ENCODE peak calls at places on chromosomes 2 and 18, in eight cellular contexts. W is fibroblast of pulmonary artery, N is kidney epithelial cell, L is endodermal cell, I is PC-9, J is left ventricle myocardium inferior, R is Peyer's patch, K is AG09309. U is an unnamed sample.

GRCh38 chr18:48222118-48222517 is 187.1 kb downstream of the ZBTB7C start:
- DNase-seq in W (peak), N (peak), L (no peak), I (peak), J (peak), R (peak), K (no peak), U (peak)

GRCh38 chr2:129334128-129334527 is 645.3 kb upstream of the RAB6C start:
- DNase-seq in W (no peak), N (no peak), L (peak), I (no peak), J (no peak), R (no peak), K (no peak), U (no peak)

GRCh38 chr2:167729911-167730310 is 517.5 kb downstream of the STK39 start:
- DNase-seq in W (no peak), N (no peak), L (no peak), I (no peak), J (no peak), R (no peak), K (no peak), U (no peak)

GRCh38 chr2:235052514-235053354 is 100.9 kb downstream of the SH3BP4 start:
- DNase-seq in W (no peak), N (no peak), L (peak), I (no peak), J (no peak), R (peak), K (no peak), U (peak)

GRCh38 chr2:221771297-221771696 is 199.2 kb upstream of the EPHA4 start:
- DNase-seq in W (no peak), N (no peak), L (no peak), I (no peak), J (no peak), R (no peak), K (no peak), U (no peak)

GRCh38 chr2:107669335-107669734 is 157.4 kb upstream of the RGPD4 start:
- DNase-seq in W (peak), N (no peak), L (no peak), I (no peak), J (no peak), R (no peak), K (no peak), U (no peak)

GRCh38 chr18:27419646-27420045 is 234.5 kb upstream of the CHST9 start:
- DNase-seq in W (no peak), N (no peak), L (no peak), I (no peak), J (no peak), R (no peak), K (no peak), U (no peak)

GRCh38 chr2:201938151-201938815 is 95.4 kb upstream of the FZD7 start:
- DNase-seq in W (no peak), N (no peak), L (peak), I (peak), J (no peak), R (no peak), K (no peak), U (no peak)

GRCh38 chr2:72603481-72603880 is 222.4 kb downstream of the EXOC6B start:
- DNase-seq in W (no peak), N (no peak), L (no peak), I (no peak), J (no peak), R (no peak), K (no peak), U (no peak)

GRCh38 chr2:144379891-144380311 is 140.0 kb downstream of the ZEB2 start:
- DNase-seq in W (no peak), N (no peak), L (no peak), I (no peak), J (peak), R (no peak), K (no peak), U (no peak)
- H3K4me3 ChIP-seq in W (no peak), N (no peak), L (no peak), I (no peak), J (peak), R (no peak), K (no peak), U (no peak)

GRCh38 chr2:121044412-121044811 is 240.6 kb downstream of the TFCP2L1 start:
- DNase-seq in W (no peak), N (no peak), L (peak), I (no peak), J (no peak), R (no peak), K (no peak), U (no peak)
- TF ChIP-seq CTCF in W (peak), N (peak), L (peak), I (peak), J (no peak), R (no peak), K (peak), U (no peak)

GRCh38 chr2:233048569-233049193 is 11.5 kb upstream of the INPP5D start:
- DNase-seq in W (no peak), N (no peak), L (peak), I (no peak), J (no peak), R (no peak), K (no peak), U (no peak)

GRCh38 chr2:233049194-233049761 is 10.9 kb upstream of the INPP5D start:
- DNase-seq in W (no peak), N (no peak), L (peak), I (peak), J (no peak), R (no peak), K (no peak), U (no peak)

GRCh38 chr2:233053928-233054774 is 6.0 kb upstream of the INPP5D start:
- DNase-seq in W (peak), N (no peak), L (peak), I (peak), J (peak), R (peak), K (no peak), U (no peak)

GRCh38 chr2:233047667-233048066 is 12.5 kb upstream of the INPP5D start:
- DNase-seq in W (no peak), N (no peak), L (peak), I (no peak), J (no peak), R (no peak), K (no peak), U (no peak)

GRCh38 chr2:233051241-233052149 is 8.6 kb upstream of the INPP5D start:
- DNase-seq in W (peak), N (no peak), L (peak), I (peak), J (peak), R (no peak), K (no peak), U (no peak)
- H3K4me3 ChIP-seq in W (no peak), N (no peak), L (no peak), I (no peak), J (no peak), R (no peak), K (no peak), U (no peak)

DNA sequence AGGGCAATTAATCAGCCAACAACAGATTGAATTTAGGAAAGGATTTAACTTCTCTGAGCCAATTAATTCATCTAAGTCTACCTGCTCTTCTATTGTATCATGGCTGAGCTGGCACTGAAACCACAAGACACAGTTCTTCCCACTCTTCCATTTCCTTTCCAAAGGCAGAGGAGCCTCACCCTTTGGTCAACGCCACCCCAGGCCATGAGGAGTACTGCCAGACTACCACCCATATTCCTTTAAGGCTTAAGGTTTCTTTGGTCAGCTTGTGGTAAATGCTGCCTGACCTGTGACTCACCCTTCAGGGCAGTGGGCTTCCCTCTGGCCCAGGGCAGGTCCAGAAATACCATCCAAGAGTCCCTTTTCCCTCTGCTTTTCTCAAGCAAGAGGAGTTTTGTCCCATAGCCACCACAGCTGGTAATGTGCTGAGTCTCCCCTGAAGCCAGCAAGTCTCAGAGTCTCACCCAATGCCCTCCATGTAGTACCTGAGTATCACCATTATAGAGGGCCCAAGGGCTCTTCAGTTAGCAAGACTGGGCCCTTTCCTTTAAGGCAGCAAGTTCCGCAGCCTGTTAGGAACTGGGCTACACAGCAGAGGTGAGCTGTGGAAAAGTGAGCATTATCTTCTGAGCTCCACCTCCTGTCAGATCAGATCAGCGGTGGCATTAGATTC is 900.5 kb upstream of the CRIM1 start:
- DNase-seq in W (no peak), N (peak), L (peak), I (peak), J (no peak), R (no peak), K (no peak), U (no peak)
- TF ChIP-seq CTCF in W (no peak), N (no peak), L (peak), I (peak), J (no peak), R (no peak), K (no peak), U (no peak)

DNA sequence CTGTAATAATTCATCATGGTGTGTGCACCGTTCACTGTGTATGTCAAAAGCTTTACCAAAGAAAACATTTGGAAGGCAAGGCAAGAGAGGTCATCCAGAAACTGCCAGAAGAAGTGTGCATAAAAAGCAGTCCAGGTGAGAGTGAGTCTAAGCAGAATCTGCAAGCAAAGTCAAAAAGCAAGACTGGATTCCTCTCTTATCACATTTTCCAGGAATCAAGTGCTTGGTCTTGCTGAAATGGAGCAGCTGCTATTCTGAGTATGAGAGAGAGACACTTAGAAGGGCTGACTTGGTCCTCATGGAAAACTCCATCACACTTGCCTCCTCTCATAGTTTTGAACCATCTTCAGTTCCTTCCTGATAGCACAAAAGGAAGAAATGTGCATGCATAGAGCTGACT is 231.3 kb downstream of the ANAPC1 start:
- DNase-seq in W (no peak), N (no peak), L (no peak), I (no peak), J (no peak), R (no peak), K (no peak), U (no peak)
- H3K4me3 ChIP-seq in W (no peak), N (no peak), L (no peak), I (no peak), J (no peak), R (no peak), K (no peak), U (no peak)

DNA sequence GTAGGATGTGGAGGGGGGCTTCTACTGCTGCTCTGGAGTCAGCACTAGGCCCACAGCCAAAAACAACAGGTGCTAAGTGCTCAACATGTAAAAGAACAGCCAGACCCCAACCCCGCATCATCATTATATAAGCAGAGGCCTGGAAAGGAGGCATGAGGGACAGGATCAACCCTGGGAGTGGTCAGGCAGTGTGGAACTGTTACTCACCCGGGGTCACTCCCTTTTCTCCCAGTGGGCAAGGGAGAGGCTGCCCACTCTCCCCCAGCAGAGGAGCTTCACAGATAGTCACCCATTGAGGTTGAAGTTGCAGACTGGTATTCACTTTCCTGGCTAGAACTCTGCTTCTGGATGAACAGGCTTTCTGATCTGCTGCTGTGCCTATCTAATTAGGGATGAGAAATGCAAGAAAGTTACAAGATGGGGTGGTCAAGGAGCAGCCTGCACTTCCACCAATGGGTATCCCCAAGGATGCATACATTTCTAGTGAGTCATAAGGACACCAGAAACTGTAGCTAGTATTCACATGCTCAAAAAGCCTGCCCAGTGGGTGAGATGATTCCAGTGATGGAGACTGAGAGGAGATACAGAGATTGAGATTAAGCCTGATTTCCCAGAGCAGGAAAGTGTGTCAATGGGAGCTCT is 480.2 kb upstream of the TCF4 start:
- DNase-seq in W (peak), N (peak), L (no peak), I (no peak), J (no peak), R (no peak), K (peak), U (no peak)
- TF ChIP-seq CTCF in W (no peak), N (no peak), L (no peak), I (no peak), J (no peak), R (no peak), K (no peak), U (no peak)

GRCh38 chr2:99624682-99625081 is 134.9 kb upstream of the REV1 start:
- DNase-seq in W (no peak), N (no peak), L (no peak), I (no peak), J (peak), R (no peak), K (no peak), U (no peak)
- H3K4me3 ChIP-seq in W (no peak), N (no peak), L (no peak), I (no peak), J (no peak), R (no peak), K (no peak), U (no peak)

GRCh38 chr18:42052137-42052708 is 97.2 kb downstream of the PIK3C3 start:
- DNase-seq in W (peak), N (no peak), L (no peak), I (no peak), J (no peak), R (no peak), K (no peak), U (no peak)
- TF ChIP-seq CTCF in W (peak), N (peak), L (peak), I (peak), J (peak), R (no peak), K (peak), U (peak)